ENCODE peak calls at places on chromosomes 13 and 19, in ten cellular contexts. J is right lobe of liver; N is lower leg skin; A is astrocyte of the spinal cord; I is CD8-positive, alpha-beta T cell; C is osteoblast; L is fibroblast of mammary gland; X is esophagus squamous epithelium; K is Panc1; R is psoas muscle. G is an unnamed sample.

GRCh38 chr13:80160110-80160509 is 180.8 kb downstream of the SPRY2 start:
- DNase-seq in K (no peak), X (no peak), R (no peak), I (no peak), L (no peak), J (no peak), A (no peak), N (no peak), C (no peak), G (no peak)

GRCh38 chr19:34096020-34096915 is 76.0 kb upstream of the LSM14A start:
- DNase-seq in C (peak), K (peak), J (no peak), X (no peak), A (peak), N (no peak), L (peak), I (no peak), R (no peak), G (peak)

GRCh38 chr13:21871302-21871862 is 200.5 kb downstream of the FGF9 start:
- DNase-seq in L (no peak), N (peak), K (no peak), I (no peak), J (no peak), A (no peak), X (no peak), R (no peak), C (no peak), G (peak)

GRCh38 chr19:32041681-32042292 is 303.6 kb upstream of the ZNF507 start:
- DNase-seq in X (no peak), C (no peak), J (no peak), I (no peak), R (peak), N (no peak), A (peak), L (peak), K (no peak), G (no peak)

GRCh38 chr19:3370728-3371591 is 4.6 kb downstream of the NFIC start:
- DNase-seq in R (no peak), X (no peak), N (no peak), I (no peak), A (no peak), C (peak), J (peak), K (no peak), L (no peak), G (no peak)

GRCh38 chr19:5036733-5037681 is 68.1 kb downstream of the KDM4B start:
- DNase-seq in X (no peak), C (peak), L (no peak), N (no peak), K (no peak), J (peak), R (peak), A (peak), I (no peak), G (no peak)

GRCh38 chr19:16836115-16836905 is 7.1 kb downstream of the SIN3B start:
- DNase-seq in L (peak), K (no peak), R (no peak), C (no peak), A (no peak), J (no peak), N (no peak), X (no peak), I (no peak), G (no peak)

GRCh38 chr13:44011036-44011435 is 131.3 kb downstream of the LACC1 start:
- DNase-seq in N (no peak), L (no peak), J (no peak), X (no peak), I (no peak), C (no peak), K (no peak), A (no peak), R (no peak), G (peak)

GRCh38 chr19:18898081-18898532 is 2.1 kb upstream of the CERS1 start:
- DNase-seq in I (no peak), N (no peak), K (no peak), A (no peak), X (no peak), R (no peak), C (peak), L (peak), J (no peak), G (no peak)

GRCh38 chr13:25538276-25538675 is 166.5 kb downstream of the ATP8A2 start:
- DNase-seq in J (no peak), C (no peak), I (no peak), K (no peak), N (no peak), R (no peak), X (no peak), L (no peak), A (no peak), G (no peak)

GRCh38 chr13:71079638-71080037 is 787.4 kb downstream of the DACH1 start:
- DNase-seq in R (no peak), X (no peak), N (no peak), A (peak), K (no peak), L (no peak), J (no peak), I (no peak), C (no peak), G (no peak)

GRCh38 chr13:26895081-26895807 is 134.7 kb upstream of the GPR12 start:
- DNase-seq in K (no peak), L (no peak), C (peak), R (no peak), A (no peak), I (no peak), X (no peak), N (peak), J (no peak), G (no peak)

GRCh38 chr19:42343344-42344110 is 18.1 kb downstream of the MEGF8 start:
- DNase-seq in R (no peak), A (no peak), C (peak), X (no peak), N (no peak), J (no peak), I (no peak), L (no peak), K (no peak), G (no peak)

GRCh38 chr19:15154002-15154612 is 46.7 kb downstream of the NOTCH3 start:
- DNase-seq in I (peak), C (peak), L (peak), K (no peak), A (peak), R (no peak), J (no peak), X (no peak), N (no peak), G (no peak)

GRCh38 chr19:38245826-38246498 is 10.2 kb downstream of the PPP1R14A start:
- DNase-seq in R (no peak), J (no peak), K (no peak), A (no peak), N (no peak), X (no peak), C (peak), I (no peak), L (no peak), G (no peak)

GRCh38 chr19:35143231-35143715 is at the start of gene FXYD7:
- DNase-seq in L (no peak), K (no peak), C (peak), J (no peak), I (peak), N (no peak), A (no peak), X (no peak), R (no peak), G (no peak)

GRCh38 chr19:49983645-49984229 is 22.8 kb upstream of the SIGLEC11 start:
- DNase-seq in C (no peak), L (peak), A (no peak), X (no peak), N (peak), K (peak), J (peak), R (peak), I (peak), G (no peak)

GRCh38 chr13:84867246-84867645 is 932.0 kb downstream of the SLITRK6 start:
- DNase-seq in R (no peak), X (no peak), A (no peak), C (no peak), K (no peak), N (no peak), L (no peak), J (no peak), I (no peak), G (no peak)

GRCh38 chr19:47253467-47253881 is 2.9 kb upstream of the CCDC9 start:
- DNase-seq in R (no peak), N (no peak), L (peak), I (no peak), J (no peak), C (peak), X (no peak), A (peak), K (no peak), G (peak)

GRCh38 chr19:5753743-5754142 is 30.8 kb downstream of the PRR22 start:
- DNase-seq in J (no peak), I (no peak), N (no peak), A (no peak), L (no peak), K (no peak), C (peak), R (no peak), X (no peak), G (no peak)

GRCh38 chr19:7083076-7083956 is 13.8 kb downstream of the ZNF557 start:
- DNase-seq in R (no peak), I (no peak), N (no peak), J (no peak), X (no peak), L (peak), C (no peak), K (no peak), A (peak), G (no peak)

GRCh38 chr13:84844473-84844872 is 954.7 kb downstream of the SLITRK6 start:
- DNase-seq in N (no peak), C (no peak), A (peak), R (no peak), K (no peak), I (no peak), J (no peak), X (no peak), L (no peak), G (no peak)

GRCh38 chr19:4591296-4591695 is 31.8 kb upstream of the SEMA6B start:
- DNase-seq in A (no peak), J (no peak), N (no peak), L (no peak), R (no peak), C (peak), K (no peak), X (no peak), I (no peak), G (no peak)

GRCh38 chr13:80030491-80030890 is 310.4 kb downstream of the SPRY2 start:
- DNase-seq in J (peak), C (no peak), N (no peak), I (no peak), A (no peak), L (peak), K (no peak), R (no peak), X (no peak), G (no peak)

GRCh38 chr13:110006304-110006703 is 219.9 kb upstream of the IRS2 start:
- DNase-seq in X (no peak), A (peak), J (no peak), R (peak), I (no peak), L (peak), C (no peak), K (no peak), N (peak), G (no peak)

GRCh38 chr19:41934849-41935374 is 6.7 kb upstream of the ERFL start:
- DNase-seq in L (peak), X (no peak), K (peak), R (peak), A (peak), N (peak), J (peak), I (peak), C (peak), G (no peak)

GRCh38 chr13:51764184-51765141 is 39.5 kb downstream of the DHRS12 start:
- DNase-seq in K (no peak), L (peak), I (peak), C (peak), X (peak), A (peak), J (no peak), R (peak), N (peak), G (no peak)

GRCh38 chr19:6127716-6128335 is 7.6 kb upstream of the ACSBG2 start:
- DNase-seq in I (no peak), R (no peak), A (no peak), N (no peak), L (peak), C (no peak), K (no peak), J (no peak), X (no peak), G (no peak)

GRCh38 chr19:35090160-35090794 is 25.3 kb upstream of the FXYD3 start:
- DNase-seq in I (peak), C (peak), K (peak), N (no peak), R (peak), J (peak), A (peak), L (peak), X (no peak), G (no peak)

GRCh38 chr19:51301266-51301665 is 10.2 kb upstream of the IGLON5 start:
- DNase-seq in K (no peak), R (no peak), C (no peak), J (no peak), I (no peak), X (no peak), N (peak), A (no peak), L (no peak), G (no peak)

GRCh38 chr19:8302357-8302691 is 5.8 kb downstream of the CD320 start:
- DNase-seq in R (peak), I (no peak), C (no peak), N (peak), L (no peak), X (no peak), A (no peak), J (peak), K (no peak), G (no peak)

GRCh38 chr13:113782472-113782871 is 23.4 kb downstream of the TMEM255B start:
- DNase-seq in K (no peak), A (no peak), X (no peak), C (peak), J (peak), R (no peak), L (no peak), I (no peak), N (peak), G (no peak)

GRCh38 chr13:109764045-109764444 is 22.3 kb downstream of the IRS2 start:
- DNase-seq in C (no peak), R (no peak), L (no peak), I (no peak), J (no peak), N (no peak), K (no peak), A (no peak), X (no peak), G (no peak)

GRCh38 chr13:51258612-51259358 is 36.6 kb downstream of the FAM124A start:
- DNase-seq in X (no peak), K (no peak), L (no peak), I (no peak), C (no peak), J (no peak), N (no peak), A (no peak), R (no peak), G (no peak)

GRCh38 chr19:34481861-34482379 is 362 bp downstream of the WTIP start:
- DNase-seq in L (peak), A (no peak), X (no peak), K (no peak), I (no peak), N (peak), R (no peak), C (peak), J (no peak), G (no peak)

GRCh38 chr19:57099199-57099661 is 20.6 kb upstream of the USP29 start:
- DNase-seq in K (no peak), N (peak), A (no peak), R (peak), L (peak), C (peak), J (peak), X (no peak), I (peak), G (no peak)
- TF ChIP-seq CTCF in K (peak), N (no peak), A (peak), R (peak), L (peak), C (peak), J (peak), X (peak), I (peak), G (peak)

GRCh38 chr13:57633950-57634828 is 2.6 kb downstream of the PCDH17 start:
- DNase-seq in L (no peak), K (no peak), X (no peak), J (no peak), C (peak), N (no peak), R (no peak), I (no peak), A (no peak), G (no peak)
- H3K4me3 ChIP-seq in L (no peak), K (no peak), X (peak), J (peak), C (no peak), N (peak), R (peak), I (no peak), A (peak), G (peak)

DNA sequence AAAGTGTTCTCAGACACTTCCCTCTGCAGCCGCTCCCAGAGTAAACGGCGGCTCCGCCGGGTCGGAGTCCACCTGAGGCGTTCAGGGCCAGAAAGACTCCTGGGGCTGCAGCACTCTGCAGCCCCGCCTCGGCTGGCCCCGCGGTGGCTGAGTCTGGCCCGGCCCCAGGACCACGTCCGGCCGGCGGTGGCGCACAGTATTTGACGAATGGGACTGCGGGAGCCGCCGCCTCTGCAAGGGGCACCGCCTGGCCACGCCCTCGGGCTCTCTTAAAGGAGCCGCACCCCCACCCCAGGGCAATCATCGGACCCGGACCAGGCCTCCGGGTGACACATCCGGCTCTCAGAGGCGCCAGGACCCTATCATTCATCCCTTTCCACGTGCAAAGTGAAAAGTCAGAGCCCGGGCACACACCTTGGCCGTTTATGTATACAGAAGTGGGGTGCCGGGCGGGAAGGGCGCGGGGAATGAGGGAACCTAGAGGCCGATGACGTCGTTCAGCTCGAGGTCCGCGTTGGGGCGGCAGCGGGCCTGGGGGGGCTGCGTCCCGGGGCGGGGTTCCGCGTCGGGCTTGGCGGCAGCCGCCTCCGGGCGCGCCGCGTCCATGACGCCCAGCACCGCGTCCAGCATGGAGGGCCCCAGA is 1.2 kb upstream of the LENG9 start:
- DNase-seq in C (peak), R (peak), L (peak), A (peak), N (peak), X (peak), J (peak), K (no peak), I (peak), G (no peak)
- TF ChIP-seq CTCF in C (no peak), R (no peak), L (no peak), A (no peak), N (no peak), X (no peak), J (no peak), K (no peak), I (no peak), G (no peak)

GRCh38 chr13:20415288-20415644 is 110.4 kb downstream of the CRYL1 start:
- DNase-seq in K (no peak), N (no peak), X (no peak), I (no peak), L (no peak), A (no peak), C (peak), R (no peak), J (no peak), G (no peak)

GRCh38 chr13:20415694-20416107 is 110.0 kb downstream of the CRYL1 start:
- DNase-seq in R (no peak), X (no peak), A (no peak), J (no peak), C (peak), L (no peak), K (no peak), I (no peak), N (peak), G (no peak)

GRCh38 chr13:20412761-20413355 is 112.8 kb downstream of the CRYL1 start:
- DNase-seq in I (no peak), A (no peak), R (no peak), X (no peak), C (peak), J (no peak), K (no peak), N (peak), L (no peak), G (no peak)

GRCh38 chr13:20416223-20416622 is 109.4 kb downstream of the CRYL1 start:
- DNase-seq in N (peak), C (peak), X (no peak), A (peak), J (no peak), K (no peak), L (no peak), R (no peak), I (no peak), G (no peak)

GRCh38 chr13:20414475-20415287 is 111.0 kb downstream of the CRYL1 start:
- DNase-seq in L (no peak), I (no peak), R (no peak), K (no peak), A (no peak), X (no peak), N (peak), C (peak), J (no peak), G (no peak)
- H3K4me3 ChIP-seq in L (no peak), I (no peak), R (no peak), K (no peak), A (no peak), X (no peak), N (no peak), C (no peak), J (no peak), G (no peak)

DNA sequence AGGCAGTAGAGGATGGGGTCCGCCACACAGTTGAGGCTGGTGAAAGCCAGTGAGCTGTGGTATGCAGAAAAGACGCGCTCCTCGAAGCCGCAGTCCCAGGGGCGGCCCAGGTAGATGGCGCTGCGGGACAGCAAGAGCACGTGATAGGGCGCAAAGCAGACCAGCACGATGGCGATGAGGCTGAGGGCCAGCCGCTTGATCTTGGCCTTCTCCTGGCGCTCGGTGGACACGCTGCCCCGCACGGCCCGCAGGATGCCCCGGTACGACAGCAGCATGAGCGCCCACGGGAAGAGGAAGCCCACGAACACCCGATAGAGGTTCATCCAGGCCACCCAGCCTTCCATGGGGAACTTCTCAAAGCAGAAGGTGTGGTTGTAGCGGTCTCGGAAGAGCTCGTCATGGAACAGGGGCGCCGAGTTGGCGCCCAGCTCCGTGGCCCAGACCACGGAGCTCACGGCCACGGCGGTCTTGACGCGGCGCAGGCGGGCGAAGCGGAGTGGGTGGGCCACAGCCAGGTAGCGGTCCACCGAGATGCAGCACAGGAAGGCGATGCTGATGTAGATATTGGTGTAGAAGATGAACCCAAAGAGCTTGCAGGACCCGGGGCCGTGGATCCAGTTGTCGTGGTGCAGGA is 6.5 kb upstream of the OPA3 start:
- DNase-seq in I (peak), X (no peak), C (no peak), J (peak), R (peak), L (peak), N (no peak), K (no peak), A (peak), G (no peak)
- TF ChIP-seq CTCF in I (peak), X (peak), C (no peak), J (peak), R (no peak), L (peak), N (no peak), K (no peak), A (peak), G (peak)

DNA sequence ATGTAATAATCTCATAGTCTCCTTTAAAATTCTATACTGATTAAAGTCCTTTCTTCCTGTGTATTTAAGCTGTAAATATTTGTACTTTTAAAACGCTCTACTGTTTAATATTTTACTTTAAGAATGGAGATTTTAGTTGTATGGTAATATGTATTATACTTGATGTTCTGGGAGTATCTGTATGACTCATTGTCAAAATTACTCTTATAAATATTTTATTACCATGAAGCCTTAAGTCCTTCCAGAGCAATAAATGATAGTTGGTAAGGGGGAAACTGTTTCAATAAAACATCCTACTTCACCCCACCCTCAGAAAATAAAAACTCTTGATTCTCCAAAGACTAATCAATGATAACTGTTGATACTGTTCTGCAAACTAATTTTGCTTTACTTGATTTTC is 6.4 kb downstream of the PCDH9 start:
- DNase-seq in X (no peak), L (peak), I (no peak), A (no peak), C (no peak), K (no peak), N (no peak), J (no peak), R (no peak), G (no peak)
- H3K4me3 ChIP-seq in X (no peak), L (no peak), I (no peak), A (peak), C (peak), K (peak), N (no peak), J (no peak), R (peak), G (peak)

GRCh38 chr13:54162069-54162468 is 1133.5 kb downstream of the OLFM4 start:
- DNase-seq in I (no peak), K (no peak), L (no peak), C (no peak), X (no peak), J (no peak), A (no peak), R (no peak), N (no peak), G (no peak)
- TF ChIP-seq CTCF in I (no peak), K (no peak), L (no peak), C (no peak), X (no peak), J (no peak), A (no peak), R (no peak), N (no peak), G (no peak)

G was measured in retinal pigment epithelial cell.